ENCODE peak calls at places on chromosomes 5 and 9, in seven cellular contexts. One of them, this sample, is unnamed. For H3K4me1, H3K9me3 and H3K27me3, the result is how much of the 10 kb centered on the place peaks cover.

GRCh38 chr5:9661316-9662015 is 31.3 kb upstream of the TAS2R1 start:
- DNase-seq in right lobe of liver: no peak
- DNase-seq in heart left ventricle: no peak
- DNase-seq in Karpas-422: no peak
- DNase-seq in lower lobe of right lung: no peak
- DNase-seq in small intestine: no peak
- DNase-seq in neural progenitor cell: no peak
- DNase-seq in this sample: no peak

GRCh38 chr5:11785771-11786342 is 118.4 kb downstream of the CTNND2 start:
- DNase-seq in right lobe of liver: no peak
- DNase-seq in heart left ventricle: no peak
- DNase-seq in Karpas-422: no peak
- DNase-seq in lower lobe of right lung: no peak
- DNase-seq in small intestine: no peak
- DNase-seq in neural progenitor cell: no peak
- DNase-seq in this sample: no peak

GRCh38 chr9:88753691-88754367 is 218.9 kb downstream of the NXNL2 start:
- DNase-seq in right lobe of liver: no peak
- DNase-seq in heart left ventricle: no peak
- DNase-seq in Karpas-422: no peak
- DNase-seq in lower lobe of right lung: no peak
- DNase-seq in small intestine: no peak
- DNase-seq in neural progenitor cell: no peak
- DNase-seq in this sample: no peak

GRCh38 chr5:13994606-13995336 is 50.3 kb upstream of the DNAH5 start:
- DNase-seq in right lobe of liver: no peak
- DNase-seq in heart left ventricle: no peak
- DNase-seq in Karpas-422: peak
- DNase-seq in lower lobe of right lung: no peak
- DNase-seq in small intestine: no peak
- DNase-seq in neural progenitor cell: no peak
- DNase-seq in this sample: no peak

GRCh38 chr9:91589101-91589553 is 165.5 kb upstream of the NFIL3 start:
- DNase-seq in right lobe of liver: no peak
- DNase-seq in heart left ventricle: no peak
- DNase-seq in Karpas-422: no peak
- DNase-seq in lower lobe of right lung: no peak
- DNase-seq in small intestine: no peak
- DNase-seq in neural progenitor cell: no peak
- DNase-seq in this sample: no peak

GRCh38 chr5:137234973-137235943 is 263.9 kb downstream of the SPOCK1 start:
- DNase-seq in right lobe of liver: no peak
- DNase-seq in heart left ventricle: no peak
- DNase-seq in Karpas-422: no peak
- DNase-seq in lower lobe of right lung: no peak
- DNase-seq in small intestine: no peak
- DNase-seq in neural progenitor cell: no peak
- DNase-seq in this sample: no peak

GRCh38 chr9:112631313-112631712 is 86.6 kb downstream of the INIP start:
- DNase-seq in right lobe of liver: no peak
- DNase-seq in heart left ventricle: no peak
- DNase-seq in Karpas-422: peak
- DNase-seq in lower lobe of right lung: peak
- DNase-seq in small intestine: no peak
- DNase-seq in neural progenitor cell: no peak
- DNase-seq in this sample: no peak

GRCh38 chr9:16664211-16664610 is 206.3 kb downstream of the BNC2 start:
- DNase-seq in right lobe of liver: no peak
- DNase-seq in heart left ventricle: no peak
- DNase-seq in Karpas-422: no peak
- DNase-seq in lower lobe of right lung: no peak
- DNase-seq in small intestine: no peak
- DNase-seq in neural progenitor cell: no peak
- DNase-seq in this sample: no peak

GRCh38 chr5:58042933-58043606 is 416.8 kb downstream of the PLK2 start:
- DNase-seq in right lobe of liver: no peak
- DNase-seq in heart left ventricle: no peak
- DNase-seq in Karpas-422: no peak
- DNase-seq in lower lobe of right lung: no peak
- DNase-seq in small intestine: no peak
- DNase-seq in neural progenitor cell: no peak
- DNase-seq in this sample: peak

GRCh38 chr5:116507051-116507537 is 67.5 kb downstream of the SEMA6A start:
- DNase-seq in right lobe of liver: no peak
- DNase-seq in heart left ventricle: no peak
- DNase-seq in Karpas-422: no peak
- DNase-seq in lower lobe of right lung: no peak
- DNase-seq in small intestine: no peak
- DNase-seq in neural progenitor cell: no peak
- DNase-seq in this sample: peak

GRCh38 chr9:128055222-128056040 is 11.7 kb downstream of the NAIF1 start:
- DNase-seq in right lobe of liver: no peak
- DNase-seq in heart left ventricle: no peak
- DNase-seq in Karpas-422: no peak
- DNase-seq in lower lobe of right lung: peak
- DNase-seq in small intestine: no peak
- DNase-seq in neural progenitor cell: peak
- DNase-seq in this sample: peak

GRCh38 chr9:22030101-22030598 is 21.0 kb upstream of the CDKN2B start:
- DNase-seq in right lobe of liver: no peak
- DNase-seq in heart left ventricle: no peak
- DNase-seq in Karpas-422: peak
- DNase-seq in lower lobe of right lung: no peak
- DNase-seq in small intestine: peak
- DNase-seq in neural progenitor cell: no peak
- DNase-seq in this sample: no peak

GRCh38 chr9:135379540-135380267 is 99.9 kb upstream of the PPP1R26 start:
- DNase-seq in right lobe of liver: no peak
- DNase-seq in heart left ventricle: no peak
- DNase-seq in Karpas-422: no peak
- DNase-seq in lower lobe of right lung: no peak
- DNase-seq in small intestine: no peak
- DNase-seq in neural progenitor cell: no peak
- DNase-seq in this sample: no peak

GRCh38 chr9:137461663-137462395 is 2.7 kb upstream of the NSMF start:
- DNase-seq in right lobe of liver: peak
- DNase-seq in heart left ventricle: peak
- DNase-seq in Karpas-422: peak
- DNase-seq in lower lobe of right lung: peak
- DNase-seq in small intestine: peak
- DNase-seq in neural progenitor cell: peak
- DNase-seq in this sample: peak

GRCh38 chr9:132896906-132897305 is 18.2 kb downstream of the SPACA9 start:
- DNase-seq in right lobe of liver: no peak
- DNase-seq in heart left ventricle: no peak
- DNase-seq in Karpas-422: no peak
- DNase-seq in lower lobe of right lung: no peak
- DNase-seq in small intestine: no peak
- DNase-seq in neural progenitor cell: no peak
- DNase-seq in this sample: no peak

GRCh38 chr9:13131991-13132390 is 147.5 kb downstream of the MPDZ start:
- DNase-seq in right lobe of liver: no peak
- DNase-seq in heart left ventricle: no peak
- DNase-seq in Karpas-422: no peak
- DNase-seq in lower lobe of right lung: no peak
- DNase-seq in small intestine: no peak
- DNase-seq in neural progenitor cell: no peak
- DNase-seq in this sample: no peak

GRCh38 chr5:171673328-171673727 is 112.3 kb upstream of the SMIM23 start:
- DNase-seq in right lobe of liver: no peak
- DNase-seq in heart left ventricle: no peak
- DNase-seq in Karpas-422: no peak
- DNase-seq in lower lobe of right lung: no peak
- DNase-seq in small intestine: peak
- DNase-seq in neural progenitor cell: no peak
- DNase-seq in this sample: no peak

GRCh38 chr9:68480807-68481206 is 59.9 kb downstream of the TMEM252 start:
- DNase-seq in right lobe of liver: no peak
- DNase-seq in heart left ventricle: no peak
- DNase-seq in Karpas-422: no peak
- DNase-seq in lower lobe of right lung: no peak
- DNase-seq in small intestine: no peak
- DNase-seq in neural progenitor cell: no peak
- DNase-seq in this sample: no peak

GRCh38 chr9:83342731-83343130 is 195.5 kb downstream of the FRMD3 start:
- DNase-seq in right lobe of liver: no peak
- DNase-seq in heart left ventricle: no peak
- DNase-seq in Karpas-422: no peak
- DNase-seq in lower lobe of right lung: no peak
- DNase-seq in small intestine: no peak
- DNase-seq in neural progenitor cell: no peak
- DNase-seq in this sample: no peak

GRCh38 chr5:135851907-135852805 is 17.7 kb downstream of the SLC25A48 start:
- DNase-seq in right lobe of liver: no peak
- DNase-seq in heart left ventricle: no peak
- DNase-seq in Karpas-422: no peak
- DNase-seq in lower lobe of right lung: no peak
- DNase-seq in small intestine: no peak
- DNase-seq in neural progenitor cell: no peak
- DNase-seq in this sample: peak

DNA sequence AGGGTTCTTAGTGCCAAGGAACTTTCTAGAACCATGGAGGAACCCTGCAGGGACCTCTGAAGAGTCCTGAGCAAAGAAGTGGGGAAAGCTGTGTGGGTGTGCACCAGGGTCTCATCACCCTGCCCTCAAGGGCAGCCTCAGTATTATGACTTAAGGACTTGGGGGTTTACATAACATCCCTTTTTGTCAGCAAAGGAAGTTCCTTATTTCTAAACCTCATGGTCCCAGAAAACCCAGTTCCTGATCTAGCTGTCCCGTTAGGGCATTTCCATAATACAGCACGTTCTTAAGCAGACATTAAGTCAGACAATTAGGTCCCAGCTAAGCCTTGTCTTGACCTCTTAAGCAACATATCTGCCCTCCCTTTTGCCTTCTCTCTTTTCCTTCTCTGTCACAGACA is 57.3 kb downstream of the DAPK1 start:
- DNase-seq in right lobe of liver: no peak
- DNase-seq in heart left ventricle: no peak
- DNase-seq in Karpas-422: no peak
- DNase-seq in lower lobe of right lung: no peak
- DNase-seq in small intestine: no peak
- DNase-seq in neural progenitor cell: no peak
- DNase-seq in this sample: no peak
- H3K4me1 ChIP-seq in right lobe of liver: under half
- H3K4me1 ChIP-seq in heart left ventricle: under half
- H3K4me1 ChIP-seq in Karpas-422: under half
- H3K4me1 ChIP-seq in lower lobe of right lung: half or more
- H3K4me1 ChIP-seq in small intestine: under half
- H3K4me1 ChIP-seq in neural progenitor cell: under half
- H3K4me1 ChIP-seq in this sample: under half

GRCh38 chr5:179724163-179724562 is 8.5 kb upstream of the MAML1 start:
- DNase-seq in right lobe of liver: no peak
- DNase-seq in heart left ventricle: no peak
- DNase-seq in Karpas-422: no peak
- DNase-seq in lower lobe of right lung: no peak
- DNase-seq in small intestine: no peak
- DNase-seq in neural progenitor cell: no peak
- DNase-seq in this sample: no peak
- H3K9me3 ChIP-seq in right lobe of liver: under half
- H3K9me3 ChIP-seq in heart left ventricle: under half
- H3K9me3 ChIP-seq in Karpas-422: under half
- H3K9me3 ChIP-seq in lower lobe of right lung: under half
- H3K9me3 ChIP-seq in small intestine: under half
- H3K9me3 ChIP-seq in neural progenitor cell: under half
- H3K9me3 ChIP-seq in this sample: under half

GRCh38 chr5:1418238-1418920 is 26.9 kb downstream of the SLC6A3 start:
- DNase-seq in right lobe of liver: no peak
- DNase-seq in heart left ventricle: no peak
- DNase-seq in Karpas-422: no peak
- DNase-seq in lower lobe of right lung: no peak
- DNase-seq in small intestine: no peak
- DNase-seq in neural progenitor cell: no peak
- DNase-seq in this sample: no peak

GRCh38 chr5:1416856-1417469 is 28.3 kb downstream of the SLC6A3 start:
- DNase-seq in right lobe of liver: peak
- DNase-seq in heart left ventricle: peak
- DNase-seq in Karpas-422: no peak
- DNase-seq in lower lobe of right lung: peak
- DNase-seq in small intestine: no peak
- DNase-seq in neural progenitor cell: no peak
- DNase-seq in this sample: no peak

GRCh38 chr5:1418921-1419280 is 26.3 kb downstream of the SLC6A3 start:
- DNase-seq in right lobe of liver: no peak
- DNase-seq in heart left ventricle: no peak
- DNase-seq in Karpas-422: no peak
- DNase-seq in lower lobe of right lung: no peak
- DNase-seq in small intestine: no peak
- DNase-seq in neural progenitor cell: no peak
- DNase-seq in this sample: no peak

GRCh38 chr5:1415626-1416360 is 29.4 kb downstream of the SLC6A3 start:
- DNase-seq in right lobe of liver: peak
- DNase-seq in heart left ventricle: peak
- DNase-seq in Karpas-422: no peak
- DNase-seq in lower lobe of right lung: peak
- DNase-seq in small intestine: no peak
- DNase-seq in neural progenitor cell: no peak
- DNase-seq in this sample: no peak

GRCh38 chr5:1417586-1418225 is 27.5 kb downstream of the SLC6A3 start:
- DNase-seq in right lobe of liver: peak
- DNase-seq in heart left ventricle: peak
- DNase-seq in Karpas-422: no peak
- DNase-seq in lower lobe of right lung: peak
- DNase-seq in small intestine: no peak
- DNase-seq in neural progenitor cell: no peak
- DNase-seq in this sample: no peak
- H3K27me3 ChIP-seq in right lobe of liver: under half
- H3K27me3 ChIP-seq in heart left ventricle: under half
- H3K27me3 ChIP-seq in Karpas-422: under half
- H3K27me3 ChIP-seq in lower lobe of right lung: under half
- H3K27me3 ChIP-seq in small intestine: under half
- H3K27me3 ChIP-seq in neural progenitor cell: under half
- H3K27me3 ChIP-seq in this sample: under half

GRCh38 chr5:149803641-149804468 is 73.7 kb downstream of the PPARGC1B start:
- DNase-seq in right lobe of liver: no peak
- DNase-seq in heart left ventricle: peak
- DNase-seq in Karpas-422: no peak
- DNase-seq in lower lobe of right lung: no peak
- DNase-seq in small intestine: no peak
- DNase-seq in neural progenitor cell: no peak
- DNase-seq in this sample: no peak
- H3K4me1 ChIP-seq in right lobe of liver: under half
- H3K4me1 ChIP-seq in heart left ventricle: half or more
- H3K4me1 ChIP-seq in Karpas-422: under half
- H3K4me1 ChIP-seq in lower lobe of right lung: under half
- H3K4me1 ChIP-seq in small intestine: under half
- H3K4me1 ChIP-seq in neural progenitor cell: under half
- H3K4me1 ChIP-seq in this sample: under half